ENCODE peak calls at places on chromosome 16, in seven cellular contexts. C, G, H, V, N, I and A are unnamed samples.

GRCh38 chr16:30615358-30616076 is 5.3 kb upstream of the ZNF689 start:
- DNase-seq in C (peak), G (peak), H (no peak), V (peak), N (no peak), I (peak), A (peak)

GRCh38 chr16:54805648-54806047 is 125.0 kb upstream of the IRX5 start:
- DNase-seq in C (no peak), G (no peak), H (no peak), V (no peak), N (no peak), I (no peak), A (no peak)

GRCh38 chr16:17386229-17386628 is 84.5 kb downstream of the XYLT1 start:
- DNase-seq in C (no peak), G (no peak), H (no peak), V (no peak), N (no peak), I (no peak), A (no peak)

GRCh38 chr16:12145918-12146317 is 169.4 kb downstream of the SNX29 start:
- DNase-seq in C (no peak), G (peak), H (no peak), V (no peak), N (no peak), I (no peak), A (no peak)

GRCh38 chr16:13896543-13897182 is 23.3 kb upstream of the ERCC4 start:
- DNase-seq in C (no peak), G (peak), H (no peak), V (no peak), N (no peak), I (no peak), A (no peak)

GRCh38 chr16:72722552-72722951 is 325.4 kb downstream of the ZFHX3 start:
- DNase-seq in C (no peak), G (no peak), H (no peak), V (no peak), N (no peak), I (no peak), A (no peak)

GRCh38 chr16:48317614-48318013 is 67.6 kb downstream of the SIAH1 start:
- DNase-seq in C (no peak), G (no peak), H (no peak), V (no peak), N (peak), I (peak), A (no peak)

GRCh38 chr16:55697867-55698266 is 42.1 kb downstream of the SLC6A2 start:
- DNase-seq in C (no peak), G (no peak), H (no peak), V (no peak), N (no peak), I (no peak), A (no peak)

GRCh38 chr16:2973081-2973480 is 3.9 kb downstream of the PAQR4 start:
- DNase-seq in C (no peak), G (no peak), H (no peak), V (no peak), N (no peak), I (no peak), A (no peak)

GRCh38 chr16:2523801-2524231 is 3.6 kb downstream of the AMDHD2 start:
- DNase-seq in C (no peak), G (no peak), H (no peak), V (no peak), N (no peak), I (no peak), A (no peak)

GRCh38 chr16:81494434-81494806 is 49.8 kb downstream of the CMIP start:
- DNase-seq in C (no peak), G (no peak), H (no peak), V (no peak), N (no peak), I (no peak), A (no peak)

GRCh38 chr16:27223701-27224100 is 20.4 kb downstream of the KDM8 start:
- DNase-seq in C (no peak), G (no peak), H (no peak), V (no peak), N (no peak), I (no peak), A (no peak)

GRCh38 chr16:27224741-27225300 is 21.5 kb downstream of the KDM8 start:
- DNase-seq in C (no peak), G (no peak), H (no peak), V (no peak), N (no peak), I (no peak), A (no peak)

GRCh38 chr16:27225536-27226360 is 22.4 kb downstream of the KDM8 start:
- DNase-seq in C (no peak), G (peak), H (no peak), V (peak), N (no peak), I (no peak), A (no peak)

GRCh38 chr16:27223226-27223610 is 19.9 kb downstream of the KDM8 start:
- DNase-seq in C (no peak), G (no peak), H (no peak), V (peak), N (no peak), I (no peak), A (no peak)

GRCh38 chr16:27224271-27224737 is 21.0 kb downstream of the KDM8 start:
- DNase-seq in C (no peak), G (no peak), H (no peak), V (no peak), N (no peak), I (no peak), A (no peak)
- H3K27ac ChIP-seq in C (no peak), G (no peak), H (no peak), V (no peak), N (peak), I (no peak), A (no peak)

DNA sequence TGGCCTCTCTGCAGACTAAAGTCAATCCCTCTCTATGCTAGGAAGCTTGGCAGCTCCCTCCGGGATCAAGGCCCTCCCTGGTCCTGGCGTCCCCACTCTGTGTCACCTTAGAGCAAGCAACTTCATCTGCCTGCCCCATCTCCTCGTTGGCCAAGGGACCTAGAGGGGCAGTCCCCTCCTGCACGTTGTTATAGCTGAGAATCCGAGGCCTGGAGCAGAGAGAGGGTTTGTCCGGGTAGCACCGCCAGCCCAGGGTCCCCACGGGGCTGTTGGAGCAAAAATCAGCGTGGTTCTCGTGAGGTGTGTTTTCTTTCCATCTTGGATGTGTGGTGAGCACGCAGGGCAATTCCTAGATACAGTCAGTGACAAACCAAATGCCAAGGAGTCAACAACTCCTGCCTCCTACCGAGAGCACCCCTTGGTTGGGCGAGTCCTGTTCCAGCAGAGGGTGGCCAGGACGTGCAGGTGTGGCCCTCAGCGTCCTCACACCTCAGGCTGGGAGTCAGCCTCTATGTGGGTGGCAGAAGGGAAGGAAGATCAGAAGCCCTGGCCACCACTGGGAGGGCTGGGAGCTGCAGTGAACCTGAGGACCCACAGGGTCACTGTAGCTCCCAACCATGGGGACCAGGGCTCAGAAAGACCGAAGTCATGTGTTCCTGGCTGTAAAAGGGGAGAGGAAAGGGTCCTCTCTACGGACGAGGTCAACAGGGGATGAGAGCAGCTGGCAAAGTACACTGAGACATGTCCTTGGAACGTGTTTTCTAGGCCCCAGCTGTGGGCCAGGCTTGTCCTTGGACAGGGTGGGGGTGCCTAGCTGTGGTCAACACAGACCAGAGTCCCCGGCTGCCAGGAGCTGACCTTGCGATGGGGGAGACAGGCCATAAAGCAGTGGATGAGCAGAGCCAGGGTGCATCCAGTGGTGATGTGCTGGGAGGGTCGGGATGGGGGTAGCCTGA is 85.6 kb upstream of the CIBAR2 start:
- DNase-seq in C (no peak), G (no peak), H (no peak), V (no peak), N (no peak), I (no peak), A (no peak)
- H3K27ac ChIP-seq in C (no peak), G (no peak), H (no peak), V (peak), N (peak), I (peak), A (no peak)

DNA sequence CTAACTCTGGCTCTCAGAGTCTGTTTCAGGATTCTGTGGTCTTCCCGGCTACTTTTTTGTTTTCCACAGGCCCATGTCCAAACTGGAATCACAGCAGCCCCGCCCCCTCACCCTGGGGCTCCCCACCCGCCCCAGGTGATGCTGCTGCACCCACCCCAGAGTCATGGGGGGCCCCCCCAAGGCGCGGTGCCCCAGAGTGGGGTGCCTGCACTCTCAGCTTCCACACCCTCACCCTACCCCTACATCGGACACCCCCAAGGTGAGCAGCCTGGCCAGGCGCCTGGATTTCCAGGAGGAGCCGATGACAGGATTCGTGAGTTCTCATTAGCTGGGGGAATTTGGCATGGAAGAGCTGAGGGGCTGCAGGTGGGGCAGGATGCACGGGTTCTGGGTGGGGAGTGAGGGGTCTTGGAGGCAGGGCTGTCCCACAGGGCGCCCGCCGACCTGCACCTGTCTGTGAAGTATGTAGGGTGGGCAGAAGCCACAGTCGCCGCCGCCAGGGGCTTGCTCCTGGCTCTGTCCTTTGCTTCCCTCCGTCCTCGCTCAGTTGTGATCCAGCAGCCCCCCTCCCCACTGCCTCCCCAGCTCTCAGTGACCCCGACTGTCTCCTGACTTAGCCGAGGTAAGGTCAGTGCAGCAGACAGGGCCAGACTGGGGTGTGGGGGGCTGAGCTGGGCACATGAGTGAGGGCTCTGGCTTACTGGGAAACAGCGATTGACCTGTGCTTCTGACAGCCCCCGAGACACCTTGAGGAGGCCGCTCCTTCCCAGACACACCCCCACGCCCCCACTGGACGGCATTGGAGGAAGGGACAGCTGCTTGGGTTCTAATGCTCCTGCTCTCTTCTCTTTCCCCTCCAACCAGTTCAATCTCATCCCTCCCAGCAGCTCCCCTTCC is 10.0 kb downstream of the TUFM start:
- DNase-seq in C (no peak), G (no peak), H (no peak), V (no peak), N (no peak), I (no peak), A (no peak)
- H3K27ac ChIP-seq in C (no peak), G (no peak), H (no peak), V (no peak), N (peak), I (no peak), A (no peak)

GRCh38 chr16:19008770-19009169 is 25.0 kb downstream of the TMC7 start:
- DNase-seq in C (no peak), G (no peak), H (peak), V (no peak), N (no peak), I (peak), A (no peak)

GRCh38 chr16:19006446-19007315 is 22.9 kb downstream of the TMC7 start:
- DNase-seq in C (no peak), G (no peak), H (no peak), V (no peak), N (no peak), I (no peak), A (no peak)

GRCh38 chr16:19003935-19004334 is 20.2 kb downstream of the TMC7 start:
- DNase-seq in C (no peak), G (no peak), H (no peak), V (no peak), N (no peak), I (no peak), A (no peak)

GRCh38 chr16:19008245-19008644 is 24.5 kb downstream of the TMC7 start:
- DNase-seq in C (no peak), G (no peak), H (peak), V (no peak), N (peak), I (peak), A (no peak)

GRCh38 chr16:19005561-19006445 is 22.1 kb downstream of the TMC7 start:
- DNase-seq in C (peak), G (no peak), H (no peak), V (peak), N (peak), I (peak), A (peak)
- H3K27ac ChIP-seq in C (peak), G (no peak), H (no peak), V (peak), N (peak), I (no peak), A (peak)

GRCh38 chr16:5033256-5034166 is at the start of gene NAGPA:
- DNase-seq in C (peak), G (peak), H (peak), V (peak), N (peak), I (peak), A (peak)
- H3K27ac ChIP-seq in C (peak), G (no peak), H (peak), V (peak), N (peak), I (peak), A (peak)

GRCh38 chr16:68538880-68539701 is at the start of gene ZFP90:
- DNase-seq in C (peak), G (peak), H (peak), V (peak), N (peak), I (peak), A (peak)
- H3K27ac ChIP-seq in C (peak), G (no peak), H (no peak), V (peak), N (peak), I (no peak), A (peak)

DNA sequence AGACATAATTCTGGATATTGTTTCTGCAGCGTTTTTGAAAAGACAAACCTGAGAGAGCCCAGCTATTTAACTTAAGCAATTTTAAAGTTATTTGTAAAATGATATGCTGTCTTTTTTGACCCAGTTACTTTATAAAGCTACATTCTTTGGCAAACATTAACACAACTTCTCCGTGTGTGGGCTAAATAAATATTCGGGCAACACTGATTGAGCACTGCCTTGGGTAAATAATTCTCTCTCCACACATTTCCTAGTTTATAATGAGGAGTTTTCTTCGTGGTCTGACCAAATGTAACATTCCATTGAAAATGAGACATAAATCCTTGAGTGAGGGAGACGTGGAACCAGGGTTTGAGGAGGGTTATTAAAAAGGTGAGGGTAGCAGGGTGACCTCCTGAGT is 142.8 kb downstream of the WWOX start:
- DNase-seq in C (no peak), G (no peak), H (no peak), V (no peak), N (no peak), I (no peak), A (no peak)
- H3K27ac ChIP-seq in C (no peak), G (no peak), H (no peak), V (no peak), N (no peak), I (no peak), A (no peak)

GRCh38 chr16:1183235-1183907 is 30.5 kb downstream of the CACNA1H start:
- DNase-seq in C (peak), G (no peak), H (peak), V (peak), N (peak), I (peak), A (no peak)
- H3K27ac ChIP-seq in C (no peak), G (no peak), H (no peak), V (peak), N (no peak), I (no peak), A (no peak)